ENCODE peak calls at places on chromosomes 5 and 9, in ten cellular contexts. K, C, X, H, I, O, V, F, G and B are unnamed samples.

GRCh38 chr5:135245521-135246499 is 153.2 kb downstream of the MACROH2A1 start:
- DNase-seq in V (peak; percentile 42), K (no peak), I (no peak), F (peak; percentile 47), X (no peak), O (peak; percentile 23), C (peak; percentile 85), G (peak; percentile 76), H (peak; percentile 58), B (peak; percentile 31)

GRCh38 chr5:96885518-96886338 is 9.4 kb downstream of the ERAP2 start:
- DNase-seq in I (peak; percentile 69), G (no peak), O (no peak), C (no peak), F (peak; percentile 50), V (no peak), H (no peak), X (no peak), K (no peak), B (no peak)

GRCh38 chr5:148961261-148962199 is 101.3 kb downstream of the SH3TC2 start:
- DNase-seq in G (no peak), V (no peak), C (no peak), H (no peak), I (no peak), F (no peak), O (no peak), K (no peak), X (no peak), B (no peak)

GRCh38 chr9:88339322-88339721 is 48.9 kb upstream of the SPIN1 start:
- DNase-seq in V (no peak), K (no peak), F (no peak), O (no peak), C (no peak), H (no peak), I (no peak), G (no peak), X (no peak), B (no peak)

GRCh38 chr9:133579601-133580415 is 29.4 kb downstream of the FAM163B start:
- DNase-seq in O (no peak), X (no peak), H (no peak), I (no peak), K (no peak), G (no peak), V (no peak), F (no peak), C (no peak), B (no peak)

GRCh38 chr9:125095821-125096443 is 47.4 kb downstream of the SCAI start:
- DNase-seq in K (no peak), F (no peak), G (no peak), O (no peak), V (no peak), X (no peak), C (no peak), I (no peak), H (no peak), B (no peak)

GRCh38 chr5:52269395-52269794 is 518.3 kb upstream of the ITGA1 start:
- DNase-seq in K (no peak), V (no peak), C (no peak), O (no peak), I (no peak), G (no peak), H (no peak), F (no peak), X (no peak), B (no peak)

GRCh38 chr9:93164085-93164484 is 19.9 kb upstream of the WNK2 start:
- DNase-seq in H (no peak), F (no peak), K (no peak), V (no peak), C (no peak), X (no peak), I (no peak), G (no peak), O (no peak), B (no peak)

GRCh38 chr5:17143335-17143734 is 74.1 kb upstream of the BASP1 start:
- DNase-seq in O (no peak), C (no peak), F (no peak), X (no peak), K (no peak), H (no peak), G (no peak), I (no peak), V (no peak), B (no peak)

GRCh38 chr5:87410941-87411340 is 1.8 kb downstream of the CCNH start:
- DNase-seq in F (no peak), C (no peak), I (no peak), K (no peak), H (peak; percentile 96), O (no peak), V (peak; percentile 95), X (no peak), G (peak; percentile 40), B (no peak)

GRCh38 chr9:75683591-75683990 is 206.9 kb upstream of the PCSK5 start:
- DNase-seq in H (no peak), V (no peak), C (peak; percentile 38), F (no peak), I (no peak), K (no peak), X (no peak), G (peak; percentile 30), O (no peak), B (no peak)

DNA sequence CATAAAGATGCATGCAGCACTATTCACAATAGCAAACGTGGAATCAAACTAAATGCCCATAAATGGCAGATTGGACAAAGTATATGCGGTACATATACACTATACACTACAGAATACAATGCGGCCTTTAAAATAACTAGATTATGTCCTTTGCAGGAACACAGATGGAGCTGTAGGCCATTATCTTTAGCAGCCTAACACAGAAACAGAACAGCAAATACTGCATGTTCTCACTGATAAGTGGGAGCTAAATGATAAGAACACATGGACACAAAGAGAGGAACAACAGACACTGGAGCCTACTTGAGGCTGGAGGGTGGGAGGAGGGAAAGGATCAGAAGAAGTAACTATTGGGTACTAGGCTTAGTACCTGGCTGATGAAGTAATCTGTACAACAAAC is 758.2 kb downstream of the TLE1 start:
- DNase-seq in I (no peak), O (no peak), G (no peak), X (peak; percentile 13), C (no peak), K (no peak), V (no peak), H (no peak), F (no peak), B (no peak)
- TF ChIP-seq CTCF in I (no peak), O (no peak), G (no peak), X (no peak), C (no peak), K (no peak), V (no peak), H (no peak), F (no peak), B (no peak)

GRCh38 chr5:73447234-73448071 is 1.1 kb downstream of the FOXD1 start:
- DNase-seq in X (peak; percentile 77), I (no peak), V (peak; percentile 78), F (peak; percentile 51), C (peak; percentile 37), K (no peak), H (peak; percentile 74), O (peak; percentile 31), G (peak; percentile 65), B (no peak)

GRCh38 chr5:73448451-73449136 is at the start of gene FOXD1:
- DNase-seq in V (peak; percentile 99), I (peak; percentile 48), O (peak; percentile 34), K (peak; percentile 31), C (peak; percentile 63), X (peak; percentile 80), H (peak; percentile 99), F (peak; percentile 95), G (peak; percentile 94), B (peak; percentile 72)

GRCh38 chr5:73450041-73450598 is 1.5 kb upstream of the FOXD1 start:
- DNase-seq in X (no peak), G (no peak), C (no peak), O (no peak), I (no peak), H (no peak), K (no peak), F (no peak), V (no peak), B (no peak)

GRCh38 chr5:73446631-73447233 is 1.8 kb downstream of the FOXD1 start:
- DNase-seq in I (no peak), C (no peak), G (no peak), H (no peak), O (no peak), K (no peak), V (no peak), X (no peak), F (no peak), B (no peak)

DNA sequence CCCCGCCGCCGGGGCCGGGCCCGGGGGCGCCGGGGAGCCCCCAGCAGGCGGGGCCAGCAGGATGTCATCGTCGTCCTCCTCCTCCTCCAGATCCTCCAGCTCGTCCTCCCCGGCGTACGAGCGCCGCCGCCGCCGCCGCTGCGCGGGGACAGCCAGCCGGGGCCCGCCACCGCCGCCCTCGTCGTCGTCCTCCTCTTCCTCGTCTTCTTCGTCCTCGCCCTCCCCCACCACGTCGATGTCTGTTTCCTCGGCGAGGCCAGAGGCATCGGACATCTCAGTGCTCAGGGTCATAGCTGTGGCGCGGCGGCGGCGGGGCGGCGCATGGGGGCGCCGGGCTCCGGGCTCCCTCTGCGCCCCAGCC is 525 bp downstream of the FOXD1 start:
- DNase-seq in G (peak; percentile 39), H (no peak), C (no peak), I (no peak), X (peak; percentile 57), V (no peak), K (no peak), F (no peak), O (peak; percentile 14), B (no peak)
- H3K4me3 ChIP-seq in G (peak overlapping the region; percentile 56), H (peak overlapping the region; percentile 70), C (peak overlapping the region; percentile 37), I (peak overlapping the region; percentile 40), X (peak overlapping the region; percentile 74), V (peak overlapping the region; percentile 88), K (peak overlapping the region; percentile 48), F (peak overlapping the region; percentile 67), O (peak overlapping the region; percentile 42), B (peak overlapping the region; percentile 56)

GRCh38 chr9:134598884-134599245 is 42.7 kb upstream of the COL5A1 start:
- DNase-seq in C (no peak), V (no peak), F (no peak), K (no peak), X (no peak), H (peak; percentile 68), G (no peak), O (no peak), I (no peak), B (peak; percentile 33)
- TF ChIP-seq CTCF in C (no peak), V (no peak), F (no peak), K (no peak), X (no peak), H (no peak), G (no peak), O (no peak), I (no peak), B (no peak)

DNA sequence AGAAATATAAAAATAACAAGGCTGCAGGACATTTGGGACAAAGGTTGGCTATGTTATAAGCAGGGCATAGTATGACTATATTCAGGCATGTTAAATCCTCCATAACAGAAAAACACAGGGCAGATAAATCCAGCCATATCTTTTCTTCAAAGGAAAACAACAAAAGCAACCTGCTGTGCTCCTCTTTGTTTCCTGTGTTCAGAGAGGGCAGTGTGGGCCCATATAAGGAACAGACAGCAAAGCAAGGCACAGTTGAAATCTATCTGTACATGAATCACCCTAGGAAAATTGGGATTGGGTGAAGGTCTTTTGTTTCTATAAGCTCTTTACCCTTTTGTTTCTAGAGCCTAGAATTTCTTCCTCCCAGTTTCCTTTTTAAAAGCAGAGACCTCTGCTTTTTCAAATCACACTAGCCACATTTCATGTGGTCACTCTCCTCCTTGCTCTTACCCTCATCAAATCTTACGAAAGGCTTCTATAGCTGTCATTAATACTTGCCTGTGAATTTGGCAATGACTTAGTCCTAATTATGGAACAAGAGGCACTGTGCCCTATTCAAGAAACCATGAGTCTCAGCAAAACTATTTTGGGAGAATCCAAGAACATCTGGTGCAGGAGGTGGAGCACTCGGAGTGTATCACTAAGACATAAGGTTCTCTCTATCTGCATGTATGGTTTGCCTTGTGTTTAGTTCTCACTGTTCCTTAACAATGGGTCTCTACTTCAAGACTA is 1.8 kb downstream of the GZMA start:
- DNase-seq in F (no peak), K (no peak), O (no peak), I (no peak), H (peak; percentile 51), G (no peak), C (no peak), X (no peak), V (peak; percentile 25), B (no peak)
- H3K4me3 ChIP-seq in F (no peak overlapping the region), K (peak overlapping the region; percentile 8), O (no peak overlapping the region), I (no peak overlapping the region), H (no peak overlapping the region), G (no peak overlapping the region), C (no peak overlapping the region), X (no peak overlapping the region), V (no peak overlapping the region), B (no peak overlapping the region)